ENCODE peak calls at places on chromosome 20, in five cellular contexts. E is IMR-90, U is Caco-2, W is kidney epithelial cell, R is A549. T is an unnamed sample.

GRCh38 chr20:20593447-20594170 is 118.8 kb downstream of the RALGAPA2 start:
- DNase-seq in E (peak), U (peak), W (no peak), R (peak), T (no peak)

GRCh38 chr20:50040432-50041237 is 57.9 kb downstream of the SNAI1 start:
- DNase-seq in E (no peak), U (no peak), W (no peak), R (no peak), T (no peak)

GRCh38 chr20:4064118-4064962 is 49.0 kb upstream of the RNF24 start:
- DNase-seq in E (peak), U (no peak), W (no peak), R (peak), T (no peak)

GRCh38 chr20:50215101-50215500 is 24.5 kb downstream of the CEBPB start:
- DNase-seq in E (peak), U (no peak), W (no peak), R (no peak), T (no peak)

GRCh38 chr20:14710941-14711340 is 373.5 kb upstream of the FLRT3 start:
- DNase-seq in E (no peak), U (no peak), W (no peak), R (no peak), T (no peak)

GRCh38 chr20:47319517-47320252 is 36.8 kb downstream of the ZMYND8 start:
- DNase-seq in E (peak), U (peak), W (no peak), R (no peak), T (no peak)

GRCh38 chr20:8376940-8377339 is 244.9 kb downstream of the PLCB1 start:
- DNase-seq in E (no peak), U (no peak), W (no peak), R (no peak), T (no peak)

GRCh38 chr20:24648481-24648880 is 179.1 kb downstream of the SYNDIG1 start:
- DNase-seq in E (no peak), U (no peak), W (no peak), R (no peak), T (no peak)

GRCh38 chr20:25299801-25300200 is 51.9 kb downstream of the PYGB start:
- DNase-seq in E (peak), U (no peak), W (no peak), R (no peak), T (no peak)

GRCh38 chr20:20695250-20695816 is 17.1 kb downstream of the RALGAPA2 start:
- DNase-seq in E (no peak), U (no peak), W (no peak), R (no peak), T (no peak)

GRCh38 chr20:4073852-4074741 is 58.7 kb upstream of the RNF24 start:
- DNase-seq in E (no peak), U (no peak), W (no peak), R (no peak), T (no peak)

GRCh38 chr20:16801919-16802651 is 53.9 kb downstream of the OTOR start:
- DNase-seq in E (peak), U (peak), W (no peak), R (peak), T (peak)

GRCh38 chr20:57659789-57660509 is 39.7 kb upstream of the ZBP1 start:
- DNase-seq in E (no peak), U (peak), W (no peak), R (no peak), T (no peak)

T was measured in stimulated activated CD8-positive, alpha-beta memory T cell treated with anti-CD3 and anti-CD28 coated beads, Interleukin-7, amount 100 ng/mL, for 24 hours.